ENCODE peak calls at places on chromosomes 7 and 10, in six cellular contexts. A, N, V, F, W and G are unnamed samples.
A peak's percentile ranks its signal among the peaks of the same experiment; 100 is the strongest.

GRCh38 chr10:126376956-126377355 is 11.3 kb downstream of the ADAM12 start:
- DNase-seq in A (no peak), N (peak; percentile 50), V (peak; percentile 85), F (peak; percentile 63), W (peak; percentile 53), G (no peak)

GRCh38 chr10:131440405-131441360 is 129.2 kb upstream of the TCERG1L start:
- DNase-seq in A (no peak), N (no peak), V (no peak), F (no peak), W (no peak), G (no peak)

GRCh38 chr7:121331574-121331973 is 2.8 kb downstream of the WNT16 start:
- DNase-seq in A (no peak), N (no peak), V (no peak), F (no peak), W (no peak), G (no peak)

GRCh38 chr7:17144313-17144712 is 154.1 kb upstream of the AHR start:
- DNase-seq in A (no peak), N (no peak), V (peak; percentile 78), F (no peak), W (peak; percentile 46), G (no peak)

GRCh38 chr10:10818082-10818481 is 199.6 kb upstream of the CELF2 start:
- DNase-seq in A (no peak), N (peak; percentile 34), V (no peak), F (no peak), W (peak; percentile 66), G (no peak)

GRCh38 chr7:131845573-131846337 is 289.3 kb upstream of the PODXL start:
- DNase-seq in A (no peak), N (no peak), V (no peak), F (no peak), W (no peak), G (no peak)

GRCh38 chr7:42621543-42622219 is 290.2 kb downstream of the C7orf25 start:
- DNase-seq in A (no peak), N (peak; percentile 5), V (no peak), F (no peak), W (no peak), G (no peak)

GRCh38 chr7:113912881-113913280 is 5.9 kb downstream of the PPP1R3A start:
- DNase-seq in A (no peak), N (peak; percentile 40), V (no peak), F (no peak), W (no peak), G (no peak)

GRCh38 chr10:4354382-4354812 is 471.6 kb upstream of the AKR1E2 start:
- DNase-seq in A (no peak), N (no peak), V (peak; percentile 84), F (peak; percentile 90), W (peak; percentile 36), G (no peak)

GRCh38 chr7:134941185-134941900 is 45.0 kb upstream of the AGBL3 start:
- DNase-seq in A (no peak), N (peak; percentile 44), V (peak; percentile 29), F (peak; percentile 94), W (peak; percentile 92), G (peak; percentile 19)

GRCh38 chr10:43120948-43121290 is 17.3 kb upstream of the CSGALNACT2 start:
- DNase-seq in A (peak; percentile 29), N (no peak), V (no peak), F (no peak), W (peak; percentile 8), G (no peak)

GRCh38 chr7:199465-200249 is 7.3 kb downstream of the FAM20C start:
- DNase-seq in A (no peak), N (no peak), V (no peak), F (no peak), W (no peak), G (peak; percentile 75)

DNA sequence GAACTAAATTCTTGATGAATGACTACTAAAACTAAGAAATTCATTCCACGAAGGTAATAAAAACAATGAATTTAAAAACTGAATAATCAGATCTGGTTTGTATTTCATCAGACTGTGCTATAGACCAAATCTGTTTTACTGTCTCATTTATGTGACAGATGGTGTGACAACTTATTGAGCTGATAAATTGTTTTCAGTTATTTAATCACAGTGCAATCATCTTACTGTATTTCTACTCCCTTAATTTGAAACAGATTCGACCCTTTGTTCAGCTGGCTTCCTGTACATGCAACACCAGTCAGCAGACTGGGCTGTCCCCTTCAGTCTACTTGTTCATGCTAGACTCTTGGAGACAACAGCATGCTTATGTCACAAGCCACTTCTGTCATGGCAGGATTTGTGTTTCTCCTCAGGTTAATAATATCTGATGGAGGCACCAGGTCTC is 150.9 kb downstream of the MBL2 start:
- DNase-seq in A (no peak), N (peak; percentile 24), V (no peak), F (no peak), W (peak; percentile 43), G (no peak)
- H3K4me3 ChIP-seq in A (no peak overlapping the region), N (no peak overlapping the region), V (no peak overlapping the region), F (no peak overlapping the region), W (no peak overlapping the region), G (no peak overlapping the region)

DNA sequence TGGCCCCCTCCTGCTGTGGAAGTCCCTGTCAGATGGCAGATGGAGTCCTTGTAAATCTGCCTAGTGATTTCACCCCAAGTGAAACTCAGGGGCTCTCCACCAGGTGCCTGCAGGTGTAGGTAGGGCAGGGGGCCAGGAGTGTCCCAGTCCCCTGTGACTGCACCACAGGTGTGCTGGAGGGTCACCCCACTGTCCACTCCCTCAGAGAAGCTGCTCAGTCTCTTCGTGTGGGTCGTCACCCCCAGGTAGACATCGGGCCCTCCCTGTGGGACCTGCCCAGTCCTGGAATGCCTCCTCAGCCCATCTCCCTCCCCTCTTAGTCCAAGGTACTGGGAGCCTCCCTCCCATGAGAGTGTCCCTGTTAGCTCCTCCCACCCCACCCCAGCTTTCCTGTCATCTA is 4.8 kb downstream of the ALOX5 start:
- DNase-seq in A (no peak), N (no peak), V (no peak), F (no peak), W (no peak), G (no peak)
- H3K27me3 ChIP-seq in A (no peaks in the 10 kb centered on the region), N (peaks cover 18% of the 10 kb centered on the region), V (peaks cover 33% of the 10 kb centered on the region), F (peaks cover 7% of the 10 kb centered on the region), W (peaks cover 22% of the 10 kb centered on the region), G (peaks cover 21% of the 10 kb centered on the region)

GRCh38 chr10:12198156-12198555 is 2.2 kb downstream of the CDC123 start:
- DNase-seq in A (no peak), N (no peak), V (no peak), F (no peak), W (no peak), G (no peak)

GRCh38 chr10:12202230-12202629 is 6.2 kb downstream of the CDC123 start:
- DNase-seq in A (no peak), N (no peak), V (no peak), F (no peak), W (no peak), G (no peak)

GRCh38 chr10:12205082-12205481 is 9.1 kb downstream of the CDC123 start:
- DNase-seq in A (no peak), N (no peak), V (no peak), F (no peak), W (no peak), G (no peak)

GRCh38 chr10:12200850-12201249 is 4.9 kb downstream of the CDC123 start:
- DNase-seq in A (no peak), N (no peak), V (no peak), F (no peak), W (no peak), G (no peak)

GRCh38 chr10:12201543-12201942 is 5.6 kb downstream of the CDC123 start:
- DNase-seq in A (no peak), N (no peak), V (no peak), F (no peak), W (no peak), G (no peak)
- H3K36me3 ChIP-seq in A (peaks cover 39% of the 10 kb centered on the region), N (peaks cover 6% of the 10 kb centered on the region), V (peaks cover 7% of the 10 kb centered on the region), F (peaks cover 1% of the 10 kb centered on the region), W (peaks cover 33% of the 10 kb centered on the region), G (peaks cover 9% of the 10 kb centered on the region)

GRCh38 chr10:94308866-94309265 is 53.9 kb downstream of the NOC3L start:
- DNase-seq in A (no peak), N (peak; percentile 18), V (no peak), F (no peak), W (peak; percentile 15), G (no peak)
- H3K4me3 ChIP-seq in A (no peak overlapping the region), N (no peak overlapping the region), V (no peak overlapping the region), F (no peak overlapping the region), W (no peak overlapping the region), G (no peak overlapping the region)